ENCODE peak calls at places on chromosomes 4 and X, in ten cellular contexts. R, V, F, Y, H, C, P, K, B and N are unnamed samples.

GRCh38 chr4:168784786-168785461 is 225.1 kb downstream of the CBR4 start:
- DNase-seq in F (no peak), H (peak), R (peak), Y (no peak), K (no peak), P (no peak), V (no peak), C (no peak), B (no peak), N (no peak)

GRCh38 chrX:119647089-119647488 is 40.9 kb upstream of the NKRF start:
- DNase-seq in R (no peak), K (no peak), B (no peak), H (no peak), V (no peak), F (no peak), P (no peak), Y (no peak), C (no peak), N (no peak)

GRCh38 chr4:74395633-74396032 is 30.7 kb downstream of the EREG start:
- DNase-seq in H (no peak), C (no peak), B (peak), V (no peak), R (no peak), Y (no peak), P (no peak), F (no peak), K (no peak), N (no peak)

GRCh38 chr4:158817562-158818370 is 48.9 kb downstream of the FNIP2 start:
- DNase-seq in Y (no peak), P (no peak), K (peak), V (no peak), F (no peak), B (no peak), H (no peak), C (no peak), R (peak), N (no peak)

GRCh38 chr4:76200771-76201224 is 12.8 kb downstream of the SCARB2 start:
- DNase-seq in R (no peak), C (no peak), F (no peak), K (peak), V (no peak), P (no peak), H (no peak), B (no peak), Y (no peak), N (no peak)

GRCh38 chrX:73930300-73930699 is 367.3 kb downstream of the CHIC1 start:
- DNase-seq in V (no peak), P (no peak), F (no peak), K (no peak), R (peak), H (no peak), B (no peak), C (no peak), Y (no peak), N (no peak)

GRCh38 chrX:8738588-8739189 is 6.8 kb upstream of the ANOS1 start:
- DNase-seq in K (peak), R (peak), Y (peak), F (no peak), B (peak), C (no peak), V (no peak), H (peak), P (no peak), N (no peak)

GRCh38 chr4:103720661-103721060 is 876 bp upstream of the TACR3 start:
- DNase-seq in F (no peak), Y (no peak), R (no peak), V (no peak), P (no peak), K (no peak), C (no peak), B (no peak), H (no peak), N (no peak)

GRCh38 chr4:7699040-7699439 is 240.6 kb downstream of the AFAP1 start:
- DNase-seq in B (peak), V (peak), P (no peak), C (peak), Y (peak), K (no peak), F (no peak), R (peak), H (no peak), N (peak)

GRCh38 chrX:87098477-87098876 is 419.1 kb upstream of the KLHL4 start:
- DNase-seq in K (no peak), R (no peak), P (no peak), C (no peak), B (no peak), V (no peak), H (no peak), F (no peak), Y (no peak), N (no peak)

GRCh38 chrX:45421806-45422205 is 221.1 kb upstream of the DIPK2B start:
- DNase-seq in K (no peak), V (no peak), P (no peak), B (no peak), H (no peak), Y (no peak), F (no peak), C (no peak), R (peak), N (no peak)

GRCh38 chrX:7943600-7944245 is 16.5 kb upstream of the PNPLA4 start:
- DNase-seq in B (no peak), F (no peak), Y (no peak), C (no peak), K (no peak), R (no peak), V (no peak), H (no peak), P (no peak), N (no peak)

GRCh38 chr4:72631296-72631695 is 62.3 kb upstream of the ADAMTS3 start:
- DNase-seq in H (no peak), K (no peak), B (peak), Y (peak), V (peak), F (peak), R (peak), C (peak), P (peak), N (peak)

GRCh38 chrX:119916310-119916709 is 20.6 kb downstream of the AKAP14 start:
- DNase-seq in P (no peak), H (no peak), K (no peak), B (no peak), F (no peak), V (no peak), Y (no peak), C (no peak), R (no peak), N (no peak)

GRCh38 chrX:10512258-10512657 is 108.1 kb downstream of the MID1 start:
- DNase-seq in P (no peak), K (no peak), R (peak), H (no peak), Y (no peak), V (no peak), B (no peak), C (no peak), F (no peak), N (no peak)

GRCh38 chrX:18702362-18703195 is 4.9 kb upstream of the PPEF1 start:
- DNase-seq in C (no peak), R (peak), Y (no peak), K (no peak), P (no peak), H (no peak), B (peak), V (no peak), F (no peak), N (peak)

GRCh38 chr4:25859429-25860148 is 3.2 kb downstream of the SEL1L3 start:
- DNase-seq in C (no peak), V (no peak), F (no peak), R (no peak), K (peak), Y (no peak), P (no peak), B (no peak), H (no peak), N (no peak)

GRCh38 chr4:176492648-176493302 is 173.0 kb downstream of the SPCS3 start:
- DNase-seq in F (no peak), Y (no peak), K (no peak), C (no peak), H (no peak), R (peak), P (no peak), V (no peak), B (peak), N (no peak)

GRCh38 chrX:74383611-74384010 is 37.7 kb upstream of the SLC16A2 start:
- DNase-seq in P (no peak), B (peak), Y (no peak), V (peak), H (peak), R (peak), F (peak), K (peak), C (no peak), N (no peak)

DNA sequence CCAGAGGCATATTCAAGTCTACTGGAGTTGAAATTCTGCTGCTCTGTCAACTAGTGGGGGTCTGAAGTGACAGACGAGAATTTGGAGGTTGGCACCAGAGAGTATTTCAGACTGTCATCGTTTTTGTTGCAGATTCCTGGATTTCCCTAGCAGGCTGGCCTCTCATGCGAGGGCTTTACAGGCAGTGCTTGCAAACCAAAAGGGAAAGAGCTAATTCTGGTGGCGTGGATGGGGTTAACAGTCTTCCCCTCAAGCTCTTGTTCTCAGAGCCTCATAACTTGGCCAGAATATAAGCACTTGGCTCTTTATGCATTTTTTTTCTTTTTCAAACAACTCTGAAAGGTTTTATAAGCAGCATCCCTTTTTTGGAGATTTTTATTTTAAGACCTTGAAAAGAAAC is at the start of gene SPARCL1:
- DNase-seq in H (peak), K (no peak), R (no peak), Y (no peak), F (peak), V (no peak), C (no peak), P (peak), B (no peak), N (no peak)
- H3K4me3 ChIP-seq in H (no peak), K (no peak), R (no peak), Y (peak), F (peak), V (no peak), C (no peak), P (peak), B (no peak), N (no peak)

DNA sequence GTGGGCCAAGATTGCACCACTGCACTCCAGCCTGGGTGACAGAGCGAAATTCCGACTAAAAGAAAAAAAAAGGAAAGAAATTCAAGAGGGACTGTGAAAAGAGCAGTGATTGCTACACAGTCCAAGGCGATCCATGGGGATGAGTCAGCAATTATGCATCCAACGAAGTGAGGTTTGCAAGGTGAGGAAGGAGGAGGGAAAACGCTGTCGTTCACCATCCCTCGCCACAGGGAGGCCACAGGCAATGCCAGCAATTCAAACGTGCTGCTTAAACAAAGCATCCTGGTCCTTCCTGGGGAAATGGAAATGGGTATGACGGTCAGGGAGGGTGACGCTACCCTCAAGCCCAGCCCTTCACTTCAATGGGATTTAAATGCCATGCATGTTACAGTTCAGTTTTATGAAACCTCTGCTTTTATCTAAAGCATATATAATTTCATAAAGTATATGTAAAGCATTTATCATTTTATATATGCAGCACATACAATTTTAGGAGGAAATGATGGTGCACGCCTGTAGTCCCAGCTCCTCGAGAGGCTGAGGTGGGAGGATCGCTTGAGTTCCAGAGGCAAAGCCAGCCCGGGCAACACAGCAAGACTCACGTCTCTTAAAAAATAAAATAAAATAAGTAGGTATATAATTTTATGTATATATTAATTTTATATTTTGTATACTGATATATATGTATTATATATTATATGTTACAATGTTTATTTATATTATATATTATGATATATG is 108.7 kb downstream of the DHRSX start:
- DNase-seq in K (no peak), B (peak), P (no peak), H (no peak), F (no peak), C (peak), Y (no peak), R (peak), V (peak), N (peak)
- H3K4me3 ChIP-seq in K (no peak), B (no peak), P (no peak), H (no peak), F (no peak), C (no peak), Y (no peak), R (no peak), V (no peak), N (no peak)

GRCh38 chrX:940691-941090 is 271.8 kb downstream of the CRLF2 start:
- DNase-seq in H (no peak), Y (no peak), P (no peak), R (no peak), B (no peak), K (no peak), V (no peak), F (no peak), C (no peak), N (no peak)
- H3K4me3 ChIP-seq in H (no peak), Y (no peak), P (no peak), R (no peak), B (no peak), K (no peak), V (no peak), F (no peak), C (no peak), N (no peak)

GRCh38 chr4:56704074-56704473 is 23.0 kb upstream of the HOPX start:
- DNase-seq in F (no peak), R (no peak), H (no peak), Y (no peak), P (no peak), K (no peak), C (no peak), V (no peak), B (peak), N (no peak)
- H3K4me3 ChIP-seq in F (no peak), R (no peak), H (no peak), Y (no peak), P (no peak), K (no peak), C (no peak), V (no peak), B (no peak), N (no peak)

DNA sequence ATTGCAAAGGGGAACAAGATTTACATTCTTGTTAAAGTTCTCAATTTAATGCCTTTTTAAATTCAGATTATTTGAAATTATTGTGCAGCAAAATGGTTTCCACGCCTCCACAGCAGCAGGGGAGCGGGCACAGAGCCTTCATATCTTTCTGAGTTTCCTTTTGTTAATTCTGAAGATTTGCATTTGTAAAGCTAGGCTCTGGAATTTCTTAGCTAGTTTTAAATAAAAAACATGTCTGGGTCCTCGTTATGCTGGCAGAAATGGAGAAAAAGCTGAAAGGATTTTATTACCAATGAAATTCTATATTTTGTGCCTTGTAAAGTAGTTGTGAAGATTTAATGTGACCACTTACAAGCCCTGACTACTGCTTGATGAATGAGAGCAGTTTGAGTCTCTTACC is 40.8 kb upstream of the MAGED1 start:
- DNase-seq in H (peak), V (no peak), P (no peak), R (no peak), F (no peak), B (no peak), C (no peak), K (no peak), Y (no peak), N (no peak)
- H3K4me3 ChIP-seq in H (no peak), V (no peak), P (no peak), R (no peak), F (no peak), B (no peak), C (no peak), K (no peak), Y (no peak), N (no peak)

GRCh38 chr4:89898304-89898716 is 3.7 kb downstream of the MMRN1 start:
- DNase-seq in B (no peak), C (no peak), P (no peak), F (no peak), Y (no peak), K (no peak), H (peak), V (no peak), R (no peak), N (no peak)

GRCh38 chr4:89897867-89898266 is 3.2 kb downstream of the MMRN1 start:
- DNase-seq in V (no peak), H (peak), Y (no peak), B (no peak), C (no peak), K (no peak), P (no peak), R (no peak), F (no peak), N (no peak)

GRCh38 chr4:89899854-89900253 is 5.2 kb downstream of the MMRN1 start:
- DNase-seq in F (no peak), B (no peak), H (no peak), P (no peak), Y (no peak), V (no peak), K (no peak), C (no peak), R (no peak), N (no peak)

GRCh38 chr4:89899157-89899556 is 4.5 kb downstream of the MMRN1 start:
- DNase-seq in Y (no peak), F (no peak), P (no peak), K (no peak), H (no peak), V (no peak), C (no peak), B (no peak), R (no peak), N (no peak)

GRCh38 chr4:89894654-89895652 is at the start of gene MMRN1:
- DNase-seq in C (no peak), F (no peak), H (no peak), B (no peak), V (no peak), P (no peak), R (no peak), Y (no peak), K (no peak), N (no peak)
- H3K4me3 ChIP-seq in C (no peak), F (no peak), H (no peak), B (no peak), V (no peak), P (no peak), R (no peak), Y (no peak), K (no peak), N (no peak)

GRCh38 chr4:16439003-16439402 is 212.7 kb upstream of the TAPT1 start:
- DNase-seq in R (peak), F (no peak), V (peak), Y (no peak), C (no peak), K (no peak), P (no peak), B (no peak), H (no peak), N (peak)
- H3K4me3 ChIP-seq in R (no peak), F (no peak), V (no peak), Y (no peak), C (no peak), K (no peak), P (no peak), B (no peak), H (no peak), N (no peak)